ENCODE peak calls at places on chromosome 10, in nine cellular contexts. H, A, E, X, G, L, U, I and O are unnamed samples.
A peak's percentile ranks its signal among the peaks of the same experiment; 100 is the strongest.

GRCh38 chr10:109881481-109881880 is 41.8 kb downstream of the XPNPEP1 start:
- DNase-seq in H (no peak), A (no peak), E (no peak), X (no peak), G (no peak), L (no peak), U (no peak), I (no peak), O (no peak)

GRCh38 chr10:7696545-7696944 is 6.6 kb upstream of the ITIH2 start:
- DNase-seq in H (no peak), A (no peak), E (no peak), X (no peak), G (no peak), L (peak; percentile 94), U (no peak), I (no peak), O (peak; percentile 82)

GRCh38 chr10:28632597-28632940 is 44.8 kb upstream of the BAMBI start:
- DNase-seq in H (no peak), A (no peak), E (no peak), X (no peak), G (no peak), L (peak; percentile 13), U (no peak), I (no peak), O (no peak)

GRCh38 chr10:34666008-34666700 is 148.9 kb downstream of the PARD3 start:
- DNase-seq in H (peak; percentile 83), A (peak; percentile 30), E (peak; percentile 81), X (no peak), G (peak; percentile 94), L (peak; percentile 82), U (peak; percentile 27), I (peak; percentile 92), O (peak; percentile 56)

GRCh38 chr10:80126876-80127275 is 5.7 kb upstream of the PLAC9 start:
- DNase-seq in H (no peak), A (no peak), E (no peak), X (no peak), G (no peak), L (no peak), U (no peak), I (no peak), O (no peak)

GRCh38 chr10:125216897-125217296 is 56.5 kb upstream of the CTBP2 start:
- DNase-seq in H (no peak), A (no peak), E (no peak), X (no peak), G (no peak), L (no peak), U (no peak), I (no peak), O (no peak)

GRCh38 chr10:44959243-44960097 is at the start of gene RASSF4:
- DNase-seq in H (peak; percentile 90), A (peak; percentile 89), E (peak; percentile 34), X (no peak), G (peak; percentile 74), L (peak; percentile 71), U (peak; percentile 92), I (peak; percentile 63), O (peak; percentile 93)

GRCh38 chr10:124917168-124917938 is 24.6 kb upstream of the ZRANB1 start:
- DNase-seq in H (peak; percentile 76), A (peak; percentile 27), E (no peak), X (no peak), G (peak; percentile 33), L (no peak), U (peak; percentile 51), I (no peak), O (peak; percentile 58)

GRCh38 chr10:24952146-24952700 is at the start of gene PRTFDC1:
- DNase-seq in H (peak; percentile 40), A (peak; percentile 48), E (no peak), X (no peak), G (no peak), L (no peak), U (no peak), I (no peak), O (peak; percentile 51)

GRCh38 chr10:71004676-71005075 is 116.3 kb upstream of the PCBD1 start:
- DNase-seq in H (no peak), A (no peak), E (no peak), X (no peak), G (no peak), L (no peak), U (no peak), I (no peak), O (no peak)

GRCh38 chr10:3382092-3382491 is 209.5 kb upstream of the PITRM1 start:
- DNase-seq in H (no peak), A (no peak), E (no peak), X (no peak), G (no peak), L (no peak), U (no peak), I (no peak), O (no peak)

GRCh38 chr10:46544989-46545791 is 11.3 kb downstream of the GPRIN2 start:
- DNase-seq in H (no peak), A (no peak), E (no peak), X (no peak), G (no peak), L (no peak), U (peak; percentile 21), I (no peak), O (no peak)

GRCh38 chr10:97764519-97764931 is 7.3 kb downstream of the SFRP5 start:
- DNase-seq in H (no peak), A (no peak), E (no peak), X (no peak), G (no peak), L (no peak), U (peak; percentile 81), I (no peak), O (no peak)

GRCh38 chr10:19785366-19785765 is 30.9 kb upstream of the PLXDC2 start:
- DNase-seq in H (no peak), A (no peak), E (no peak), X (no peak), G (no peak), L (no peak), U (no peak), I (no peak), O (no peak)

GRCh38 chr10:106271237-106271636 is 893.3 kb downstream of the SORCS1 start:
- DNase-seq in H (no peak), A (no peak), E (no peak), X (no peak), G (no peak), L (no peak), U (no peak), I (no peak), O (no peak)

GRCh38 chr10:18233775-18234174 is 93.6 kb downstream of the CACNB2 start:
- DNase-seq in H (no peak), A (no peak), E (no peak), X (peak; percentile 27), G (no peak), L (peak; percentile 37), U (no peak), I (no peak), O (no peak)

GRCh38 chr10:6780008-6780677 is 200.1 kb upstream of the PRKCQ start:
- DNase-seq in H (no peak), A (no peak), E (no peak), X (no peak), G (no peak), L (no peak), U (no peak), I (no peak), O (no peak)

GRCh38 chr10:89427629-89428028 is 13.3 kb downstream of the IFIT5 start:
- DNase-seq in H (no peak), A (no peak), E (peak; percentile 48), X (no peak), G (peak; percentile 88), L (peak; percentile 64), U (no peak), I (peak; percentile 59), O (no peak)

GRCh38 chr10:7410306-7410799 is 481 bp downstream of the SFMBT2 start:
- DNase-seq in H (no peak), A (no peak), E (no peak), X (no peak), G (peak; percentile 10), L (no peak), U (peak; percentile 43), I (no peak), O (peak; percentile 42)

GRCh38 chr10:102065561-102066420 is 642 bp downstream of the HPS6 start:
- DNase-seq in H (no peak), A (peak; percentile 24), E (no peak), X (no peak), G (peak; percentile 13), L (no peak), U (peak; percentile 48), I (no peak), O (peak; percentile 22)

GRCh38 chr10:103441611-103442010 is 10.6 kb downstream of the CALHM2 start:
- DNase-seq in H (no peak), A (no peak), E (no peak), X (no peak), G (no peak), L (no peak), U (no peak), I (no peak), O (no peak)

GRCh38 chr10:60148266-60148840 is 241.3 kb downstream of the ANK3 start:
- DNase-seq in H (peak; percentile 87), A (no peak), E (peak; percentile 69), X (no peak), G (peak; percentile 84), L (peak; percentile 65), U (no peak), I (peak; percentile 13), O (peak; percentile 64)

GRCh38 chr10:14700551-14700950 is 74.1 kb downstream of the FAM107B start:
- DNase-seq in H (no peak), A (no peak), E (no peak), X (no peak), G (no peak), L (no peak), U (no peak), I (no peak), O (no peak)